ENCODE peak calls at places on chromosomes 13 and 19, in seven cellular contexts. One of them, this sample, is unnamed.

GRCh38 chr19:50830266-50831025 is 2.9 kb downstream of the KLK15 start:
- DNase-seq in GM12878: no peak
- DNase-seq in GM12891: no peak
- DNase-seq in breast epithelium: no peak
- DNase-seq in suprapubic skin: no peak
- DNase-seq in K562: no peak
- DNase-seq in stomach: no peak
- DNase-seq in this sample: no peak

GRCh38 chr19:49114630-49115363 is 627 bp downstream of the LIN7B start:
- DNase-seq in GM12878: no peak
- DNase-seq in GM12891: no peak
- DNase-seq in breast epithelium: no peak
- DNase-seq in suprapubic skin: no peak
- DNase-seq in K562: peak
- DNase-seq in stomach: peak
- DNase-seq in this sample: peak

GRCh38 chr19:16886305-16886880 is 2.4 kb upstream of the F2RL3 start:
- DNase-seq in GM12878: no peak
- DNase-seq in GM12891: no peak
- DNase-seq in breast epithelium: no peak
- DNase-seq in suprapubic skin: peak
- DNase-seq in K562: peak
- DNase-seq in stomach: no peak
- DNase-seq in this sample: no peak

GRCh38 chr13:38255600-38255999 is 94.1 kb upstream of the UFM1 start:
- DNase-seq in GM12878: no peak
- DNase-seq in GM12891: no peak
- DNase-seq in breast epithelium: no peak
- DNase-seq in suprapubic skin: no peak
- DNase-seq in K562: no peak
- DNase-seq in stomach: no peak
- DNase-seq in this sample: no peak

GRCh38 chr19:47821460-47822020 is at the start of gene CRX:
- DNase-seq in GM12878: no peak
- DNase-seq in GM12891: no peak
- DNase-seq in breast epithelium: no peak
- DNase-seq in suprapubic skin: no peak
- DNase-seq in K562: no peak
- DNase-seq in stomach: no peak
- DNase-seq in this sample: no peak

GRCh38 chr19:38250821-38251563 is 5.2 kb downstream of the PPP1R14A start:
- DNase-seq in GM12878: no peak
- DNase-seq in GM12891: no peak
- DNase-seq in breast epithelium: no peak
- DNase-seq in suprapubic skin: no peak
- DNase-seq in K562: no peak
- DNase-seq in stomach: peak
- DNase-seq in this sample: no peak

GRCh38 chr19:50492303-50493052 is 15.8 kb upstream of the GARIN5A start:
- DNase-seq in GM12878: no peak
- DNase-seq in GM12891: no peak
- DNase-seq in breast epithelium: no peak
- DNase-seq in suprapubic skin: no peak
- DNase-seq in K562: peak
- DNase-seq in stomach: no peak
- DNase-seq in this sample: no peak

GRCh38 chr13:78881054-78881453 is 222.1 kb upstream of the OBI1 start:
- DNase-seq in GM12878: no peak
- DNase-seq in GM12891: no peak
- DNase-seq in breast epithelium: no peak
- DNase-seq in suprapubic skin: no peak
- DNase-seq in K562: no peak
- DNase-seq in stomach: no peak
- DNase-seq in this sample: no peak

GRCh38 chr13:71242191-71242590 is 624.8 kb downstream of the DACH1 start:
- DNase-seq in GM12878: no peak
- DNase-seq in GM12891: no peak
- DNase-seq in breast epithelium: no peak
- DNase-seq in suprapubic skin: no peak
- DNase-seq in K562: no peak
- DNase-seq in stomach: no peak
- DNase-seq in this sample: no peak

GRCh38 chr19:40609561-40610395 is 8.6 kb downstream of the LTBP4 start:
- DNase-seq in GM12878: peak
- DNase-seq in GM12891: peak
- DNase-seq in breast epithelium: peak
- DNase-seq in suprapubic skin: peak
- DNase-seq in K562: peak
- DNase-seq in stomach: peak
- DNase-seq in this sample: peak
- TF ChIP-seq POLR2A in GM12878: peak
- TF ChIP-seq POLR2A in GM12891: no peak
- TF ChIP-seq POLR2A in breast epithelium: no peak
- TF ChIP-seq POLR2A in suprapubic skin: no peak
- TF ChIP-seq POLR2A in K562: peak
- TF ChIP-seq POLR2A in stomach: no peak
- TF ChIP-seq POLR2A in this sample: peak

GRCh38 chr19:12156254-12157058 is at the start of gene ZNF625:
- DNase-seq in GM12878: peak
- DNase-seq in GM12891: peak
- DNase-seq in breast epithelium: peak
- DNase-seq in suprapubic skin: peak
- DNase-seq in K562: no peak
- DNase-seq in stomach: peak
- DNase-seq in this sample: peak
- TF ChIP-seq POLR2AphosphoS5 in GM12878: peak
- TF ChIP-seq POLR2AphosphoS5 in GM12891: no peak
- TF ChIP-seq POLR2AphosphoS5 in breast epithelium: no peak
- TF ChIP-seq POLR2AphosphoS5 in suprapubic skin: no peak
- TF ChIP-seq POLR2AphosphoS5 in K562: no peak
- TF ChIP-seq POLR2AphosphoS5 in stomach: peak
- TF ChIP-seq POLR2AphosphoS5 in this sample: peak

DNA sequence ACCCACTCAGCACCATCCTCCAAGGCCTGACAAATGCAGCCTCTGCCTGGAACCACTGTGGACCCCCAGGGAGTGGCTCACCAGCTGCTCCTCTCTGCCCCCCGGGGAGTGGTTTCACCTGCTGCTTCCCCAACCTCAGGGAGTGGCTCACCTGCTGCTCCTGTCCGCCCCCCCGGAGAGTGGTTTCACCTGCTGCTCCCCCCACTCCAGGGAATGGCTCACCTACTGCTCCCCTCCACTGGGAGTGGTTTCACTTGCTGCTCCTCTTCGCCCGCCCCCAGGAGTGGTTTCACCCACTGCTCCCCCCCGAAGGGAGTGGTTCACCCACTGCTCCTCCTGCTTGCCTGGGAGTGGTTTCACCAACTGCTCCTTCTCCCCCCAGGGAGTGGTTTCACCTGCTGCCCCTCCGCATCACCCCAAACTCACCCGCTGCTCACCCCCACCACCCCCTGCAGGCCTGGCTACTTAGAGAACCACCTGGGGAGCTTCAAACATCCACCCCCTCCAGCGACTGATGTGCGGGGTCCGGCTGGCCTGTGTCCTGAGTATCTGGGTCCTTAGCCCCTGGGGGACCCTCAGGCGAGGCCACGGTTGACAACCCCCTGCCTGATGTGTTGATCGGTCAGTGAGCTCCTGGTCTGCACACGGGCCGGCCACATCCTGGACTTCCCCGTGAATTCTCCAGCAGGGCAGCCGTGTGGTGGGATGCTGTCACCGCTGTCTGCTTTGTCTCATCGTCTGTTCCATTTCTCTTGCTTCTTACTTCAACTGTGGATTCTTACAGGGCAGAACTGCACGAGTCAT is 14.6 kb upstream of the TMEM255B start:
- DNase-seq in GM12878: no peak
- DNase-seq in GM12891: no peak
- DNase-seq in breast epithelium: no peak
- DNase-seq in suprapubic skin: no peak
- DNase-seq in K562: no peak
- DNase-seq in stomach: no peak
- DNase-seq in this sample: no peak
- TF ChIP-seq POLR2A in GM12878: no peak
- TF ChIP-seq POLR2A in GM12891: no peak
- TF ChIP-seq POLR2A in breast epithelium: no peak
- TF ChIP-seq POLR2A in suprapubic skin: no peak
- TF ChIP-seq POLR2A in K562: no peak
- TF ChIP-seq POLR2A in stomach: no peak
- TF ChIP-seq POLR2A in this sample: no peak

DNA sequence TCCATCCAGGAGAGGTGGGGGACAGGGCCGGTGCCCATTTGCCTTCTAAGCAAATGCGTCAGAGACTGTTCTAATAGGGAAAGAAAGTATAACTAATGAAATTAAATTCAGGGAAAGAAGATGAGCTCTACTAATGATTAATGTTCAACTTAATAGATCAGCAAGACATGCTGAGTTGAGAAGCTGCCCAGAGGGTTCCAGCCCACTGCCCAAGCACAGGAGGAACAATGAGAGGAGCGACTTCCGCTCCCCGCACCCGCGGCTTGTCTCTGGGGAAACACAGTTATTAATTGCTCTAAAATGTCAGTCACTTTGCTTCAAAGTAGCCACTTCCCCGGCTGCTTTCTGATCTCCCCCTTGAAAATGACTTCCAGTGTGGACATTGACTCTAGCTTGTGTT is 331.3 kb downstream of the UQCRFS1 start:
- DNase-seq in GM12878: no peak
- DNase-seq in GM12891: no peak
- DNase-seq in breast epithelium: no peak
- DNase-seq in suprapubic skin: no peak
- DNase-seq in K562: no peak
- DNase-seq in stomach: no peak
- DNase-seq in this sample: no peak
- TF ChIP-seq POLR2AphosphoS5 in GM12878: no peak
- TF ChIP-seq POLR2AphosphoS5 in GM12891: no peak
- TF ChIP-seq POLR2AphosphoS5 in breast epithelium: no peak
- TF ChIP-seq POLR2AphosphoS5 in suprapubic skin: no peak
- TF ChIP-seq POLR2AphosphoS5 in K562: no peak
- TF ChIP-seq POLR2AphosphoS5 in stomach: no peak
- TF ChIP-seq POLR2AphosphoS5 in this sample: no peak

DNA sequence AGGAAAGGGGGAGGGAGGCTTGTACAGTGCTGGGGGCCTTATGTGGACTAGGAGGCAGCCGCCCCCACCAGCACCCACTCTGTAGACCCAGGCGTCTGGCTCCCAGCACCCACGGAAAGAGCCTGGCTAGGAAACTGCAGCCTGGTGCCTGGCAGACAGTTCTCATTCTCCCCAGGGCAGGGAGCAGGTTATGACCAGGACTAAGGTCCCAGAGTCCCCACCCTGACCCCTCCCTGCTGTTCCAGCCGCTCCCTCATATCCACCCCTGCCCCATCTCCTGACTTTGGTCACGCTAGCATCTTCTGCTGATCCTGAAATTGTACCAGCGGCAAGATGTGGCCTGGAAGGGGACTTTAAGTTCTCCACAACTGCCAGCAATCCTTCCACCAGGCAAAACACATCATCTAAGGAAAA is at the start of gene FXYD3:
- DNase-seq in GM12878: no peak
- DNase-seq in GM12891: no peak
- DNase-seq in breast epithelium: no peak
- DNase-seq in suprapubic skin: no peak
- DNase-seq in K562: no peak
- DNase-seq in stomach: peak
- DNase-seq in this sample: no peak
- TF ChIP-seq POLR2A in GM12878: no peak
- TF ChIP-seq POLR2A in GM12891: no peak
- TF ChIP-seq POLR2A in breast epithelium: no peak
- TF ChIP-seq POLR2A in suprapubic skin: no peak
- TF ChIP-seq POLR2A in K562: no peak
- TF ChIP-seq POLR2A in stomach: no peak
- TF ChIP-seq POLR2A in this sample: peak

GRCh38 chr19:58551577-58552471 is 3.1 kb downstream of the CHMP2A start:
- DNase-seq in GM12878: no peak
- DNase-seq in GM12891: no peak
- DNase-seq in breast epithelium: no peak
- DNase-seq in suprapubic skin: peak
- DNase-seq in K562: no peak
- DNase-seq in stomach: no peak
- DNase-seq in this sample: no peak
- TF ChIP-seq POLR2AphosphoS5 in GM12878: peak
- TF ChIP-seq POLR2AphosphoS5 in GM12891: peak
- TF ChIP-seq POLR2AphosphoS5 in breast epithelium: no peak
- TF ChIP-seq POLR2AphosphoS5 in suprapubic skin: no peak
- TF ChIP-seq POLR2AphosphoS5 in K562: no peak
- TF ChIP-seq POLR2AphosphoS5 in stomach: no peak
- TF ChIP-seq POLR2AphosphoS5 in this sample: no peak

GRCh38 chr19:42286349-42287016 is 15.4 kb upstream of the PRR19 start:
- DNase-seq in GM12878: no peak
- DNase-seq in GM12891: peak
- DNase-seq in breast epithelium: no peak
- DNase-seq in suprapubic skin: peak
- DNase-seq in K562: peak
- DNase-seq in stomach: peak
- DNase-seq in this sample: no peak
- TF ChIP-seq POLR2A in GM12878: peak
- TF ChIP-seq POLR2A in GM12891: no peak
- TF ChIP-seq POLR2A in breast epithelium: no peak
- TF ChIP-seq POLR2A in suprapubic skin: no peak
- TF ChIP-seq POLR2A in K562: no peak
- TF ChIP-seq POLR2A in stomach: no peak
- TF ChIP-seq POLR2A in this sample: peak

GRCh38 chr19:20051841-20052768 is 12.8 kb upstream of the ZNF682 start:
- DNase-seq in GM12878: peak
- DNase-seq in GM12891: no peak
- DNase-seq in breast epithelium: peak
- DNase-seq in suprapubic skin: peak
- DNase-seq in K562: peak
- DNase-seq in stomach: peak
- DNase-seq in this sample: peak
- TF ChIP-seq POLR2AphosphoS5 in GM12878: no peak
- TF ChIP-seq POLR2AphosphoS5 in GM12891: no peak
- TF ChIP-seq POLR2AphosphoS5 in breast epithelium: no peak
- TF ChIP-seq POLR2AphosphoS5 in suprapubic skin: peak
- TF ChIP-seq POLR2AphosphoS5 in K562: no peak
- TF ChIP-seq POLR2AphosphoS5 in stomach: peak
- TF ChIP-seq POLR2AphosphoS5 in this sample: peak

DNA sequence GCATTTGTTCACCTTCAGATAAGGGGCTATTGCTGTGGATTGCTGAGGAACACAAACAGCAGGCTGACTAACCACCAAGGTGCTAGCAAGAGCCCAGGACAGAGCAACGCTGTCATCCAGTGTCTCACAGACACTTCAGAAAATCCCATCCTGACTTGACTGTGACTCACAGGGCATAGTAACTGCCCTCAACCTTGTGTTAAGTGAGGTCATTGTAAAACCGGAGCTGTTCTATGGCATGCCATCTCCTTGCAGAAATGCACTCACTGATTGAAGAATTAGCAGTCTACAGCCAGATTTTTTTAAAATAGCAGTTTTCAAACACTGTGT is 51.1 kb downstream of the TNFRSF19 start:
- DNase-seq in GM12878: no peak
- DNase-seq in GM12891: no peak
- DNase-seq in breast epithelium: no peak
- DNase-seq in suprapubic skin: no peak
- DNase-seq in K562: no peak
- DNase-seq in stomach: no peak
- DNase-seq in this sample: no peak
- TF ChIP-seq POLR2A in GM12878: no peak
- TF ChIP-seq POLR2A in GM12891: no peak
- TF ChIP-seq POLR2A in breast epithelium: no peak
- TF ChIP-seq POLR2A in suprapubic skin: no peak
- TF ChIP-seq POLR2A in K562: no peak
- TF ChIP-seq POLR2A in stomach: no peak
- TF ChIP-seq POLR2A in this sample: no peak

This sample was measured in prostate gland.